ENCODE peak calls at places on chromosomes 3 and 15, in nine cellular contexts. C, N, X, J, E, K, F, R and O are unnamed samples.

GRCh38 chr3:78580691-78581090 is 1187.1 kb downstream of the ROBO1 start:
- DNase-seq in C (no peak), N (no peak), X (no peak), J (no peak), E (no peak), K (no peak), F (no peak), R (no peak), O (peak)

GRCh38 chr3:146468234-146468931 is 978 bp downstream of the PLSCR2 start:
- DNase-seq in C (no peak), N (peak), X (no peak), J (no peak), E (no peak), K (no peak), F (peak), R (no peak), O (peak)

GRCh38 chr3:136070334-136070733 is 104.8 kb downstream of the PPP2R3A start:
- DNase-seq in C (no peak), N (peak), X (no peak), J (no peak), E (no peak), K (no peak), F (peak), R (no peak), O (peak)

GRCh38 chr3:57518276-57518914 is 25.7 kb downstream of the DNAH12 start:
- DNase-seq in C (no peak), N (no peak), X (no peak), J (no peak), E (no peak), K (no peak), F (peak), R (no peak), O (peak)

GRCh38 chr3:14716593-14716992 is 41.7 kb downstream of the C3orf20 start:
- DNase-seq in C (no peak), N (no peak), X (no peak), J (no peak), E (no peak), K (no peak), F (no peak), R (no peak), O (no peak)

GRCh38 chr3:19151171-19151570 is 2.9 kb downstream of the KCNH8 start:
- DNase-seq in C (no peak), N (no peak), X (no peak), J (no peak), E (no peak), K (no peak), F (no peak), R (no peak), O (no peak)

GRCh38 chr15:55221090-55222011 is 24.6 kb upstream of the RSL24D1 start:
- DNase-seq in C (peak), N (peak), X (no peak), J (no peak), E (no peak), K (no peak), F (peak), R (peak), O (peak)

GRCh38 chr3:64295594-64295993 is 70.3 kb upstream of the PRICKLE2 start:
- DNase-seq in C (no peak), N (peak), X (no peak), J (no peak), E (peak), K (peak), F (peak), R (no peak), O (peak)

GRCh38 chr3:112767177-112767576 is 79.5 kb downstream of the CD200R1L start:
- DNase-seq in C (no peak), N (no peak), X (no peak), J (no peak), E (no peak), K (no peak), F (no peak), R (no peak), O (peak)

GRCh38 chr15:29670945-29671307 is 151.3 kb downstream of the TJP1 start:
- DNase-seq in C (peak), N (peak), X (no peak), J (no peak), E (no peak), K (no peak), F (peak), R (no peak), O (peak)

GRCh38 chr3:149860881-149861280 is 47.9 kb downstream of the RNF13 start:
- DNase-seq in C (no peak), N (no peak), X (no peak), J (no peak), E (no peak), K (no peak), F (no peak), R (no peak), O (no peak)

GRCh38 chr3:102180291-102180931 is 254.4 kb upstream of the ZPLD1 start:
- DNase-seq in C (no peak), N (peak), X (no peak), J (no peak), E (no peak), K (no peak), F (peak), R (no peak), O (peak)

GRCh38 chr3:102348904-102349303 is 85.9 kb upstream of the ZPLD1 start:
- DNase-seq in C (no peak), N (no peak), X (no peak), J (no peak), E (no peak), K (no peak), F (no peak), R (no peak), O (no peak)

GRCh38 chr15:23467110-23467600 is 20.1 kb upstream of the GOLGA6L2 start:
- DNase-seq in C (peak), N (peak), X (no peak), J (peak), E (no peak), K (no peak), F (peak), R (peak), O (peak)

GRCh38 chr15:63801171-63801570 is 32.6 kb downstream of the HERC1 start:
- DNase-seq in C (no peak), N (no peak), X (no peak), J (no peak), E (no peak), K (no peak), F (no peak), R (peak), O (no peak)

GRCh38 chr3:68448510-68449383 is 483.6 kb downstream of the TAFA4 start:
- DNase-seq in C (no peak), N (no peak), X (no peak), J (no peak), E (no peak), K (no peak), F (no peak), R (no peak), O (no peak)

GRCh38 chr3:35944915-35945710 is 305.8 kb downstream of the ARPP21 start:
- DNase-seq in C (no peak), N (no peak), X (no peak), J (no peak), E (no peak), K (no peak), F (peak), R (no peak), O (peak)

GRCh38 chr3:171949559-171949958 is 89.8 kb upstream of the FNDC3B start:
- DNase-seq in C (no peak), N (no peak), X (no peak), J (no peak), E (no peak), K (no peak), F (no peak), R (no peak), O (no peak)

GRCh38 chr3:52366527-52366926 is 50.4 kb downstream of the DNAH1 start:
- DNase-seq in C (no peak), N (no peak), X (no peak), J (no peak), E (no peak), K (no peak), F (no peak), R (no peak), O (no peak)

GRCh38 chr15:69388259-69388658 is 25.9 kb upstream of the KIF23 start:
- DNase-seq in C (no peak), N (no peak), X (no peak), J (no peak), E (no peak), K (no peak), F (no peak), R (no peak), O (peak)

GRCh38 chr15:78944669-78945407 is at the start of gene CTSH:
- DNase-seq in C (peak), N (peak), X (no peak), J (peak), E (peak), K (peak), F (peak), R (peak), O (peak)

GRCh38 chr15:64333986-64334385 is 22.0 kb downstream of the CSNK1G1 start:
- DNase-seq in C (no peak), N (no peak), X (no peak), J (no peak), E (no peak), K (no peak), F (peak), R (no peak), O (peak)

GRCh38 chr3:146577662-146578061 is 27.5 kb downstream of the PLSCR5 start:
- DNase-seq in C (no peak), N (peak), X (no peak), J (peak), E (peak), K (no peak), F (peak), R (peak), O (peak)

GRCh38 chr3:156978471-156978961 is 152.4 kb downstream of the LEKR1 start:
- DNase-seq in C (no peak), N (peak), X (no peak), J (no peak), E (no peak), K (no peak), F (no peak), R (no peak), O (peak)

GRCh38 chr3:192005989-192006388 is 545.0 kb downstream of the PYDC2 start:
- DNase-seq in C (no peak), N (no peak), X (no peak), J (no peak), E (no peak), K (no peak), F (no peak), R (no peak), O (no peak)

GRCh38 chr15:65414841-65415621 is 7.7 kb downstream of the IGDCC4 start:
- DNase-seq in C (peak), N (peak), X (no peak), J (peak), E (no peak), K (peak), F (no peak), R (peak), O (no peak)

GRCh38 chr3:124850633-124851032 is 36.5 kb downstream of the ITGB5 start:
- DNase-seq in C (no peak), N (no peak), X (no peak), J (peak), E (peak), K (peak), F (peak), R (no peak), O (peak)

GRCh38 chr3:67228136-67228535 is 230.0 kb downstream of the KBTBD8 start:
- DNase-seq in C (no peak), N (no peak), X (no peak), J (no peak), E (no peak), K (no peak), F (no peak), R (no peak), O (no peak)

GRCh38 chr3:43728947-43729346 is 38.2 kb downstream of the ABHD5 start:
- DNase-seq in C (no peak), N (no peak), X (no peak), J (no peak), E (no peak), K (no peak), F (no peak), R (no peak), O (no peak)

GRCh38 chr15:98397411-98397810 is 250.9 kb upstream of the IGF1R start:
- DNase-seq in C (no peak), N (no peak), X (peak), J (no peak), E (no peak), K (no peak), F (no peak), R (no peak), O (no peak)

GRCh38 chr3:185584681-185585080 is 1.4 kb upstream of the SENP2 start:
- DNase-seq in C (no peak), N (no peak), X (no peak), J (no peak), E (no peak), K (no peak), F (no peak), R (no peak), O (no peak)

GRCh38 chr3:185585523-185585861 is 603 bp upstream of the SENP2 start:
- DNase-seq in C (no peak), N (no peak), X (no peak), J (no peak), E (no peak), K (no peak), F (no peak), R (no peak), O (no peak)

GRCh38 chr3:185583925-185584324 is 2.2 kb upstream of the SENP2 start:
- DNase-seq in C (no peak), N (no peak), X (no peak), J (peak), E (no peak), K (no peak), F (no peak), R (no peak), O (no peak)

GRCh38 chr3:185586644-185586964 is 509 bp downstream of the SENP2 start:
- DNase-seq in C (peak), N (no peak), X (no peak), J (no peak), E (peak), K (no peak), F (no peak), R (no peak), O (no peak)

DNA sequence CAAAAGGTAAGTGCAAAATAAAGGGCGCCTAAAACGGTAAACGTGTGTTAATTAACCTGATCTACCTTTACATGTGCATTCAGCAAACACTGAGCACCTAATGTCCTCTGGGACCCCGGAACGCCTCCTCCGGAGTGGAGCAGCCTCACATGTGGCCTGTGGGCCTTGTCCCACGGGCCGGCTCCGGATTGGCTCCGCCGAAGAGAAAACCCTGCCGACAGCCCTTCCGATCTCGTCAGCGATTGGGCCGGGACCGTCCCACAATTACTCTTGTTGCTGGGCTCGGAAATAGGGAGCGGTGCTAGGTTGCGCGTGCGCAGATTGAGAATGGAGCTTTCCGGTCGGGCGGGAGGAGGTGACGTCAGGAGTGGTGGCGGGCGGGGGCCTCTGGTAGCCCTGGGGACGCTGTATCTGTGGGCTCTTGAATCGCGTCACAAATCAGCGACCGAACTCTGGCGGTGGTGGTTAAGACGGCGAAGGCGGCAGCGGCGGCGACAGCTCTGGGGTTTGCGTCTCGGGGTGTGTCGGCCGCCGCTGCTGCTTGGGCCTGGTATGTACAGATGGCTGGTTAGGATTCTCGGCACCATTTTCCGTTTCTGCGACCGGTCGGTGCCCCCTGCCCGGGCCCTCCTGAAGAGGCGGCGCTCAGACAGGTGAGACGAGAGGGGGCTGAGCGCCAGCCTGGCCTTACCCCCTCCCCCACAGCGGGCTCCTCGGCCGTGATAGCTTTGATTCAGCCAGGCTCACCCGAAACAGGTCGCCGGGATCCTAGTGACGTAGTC is at the start of gene SENP2:
- DNase-seq in C (peak), N (peak), X (peak), J (peak), E (peak), K (peak), F (peak), R (peak), O (peak)
- TF ChIP-seq CTCF in C (no peak), N (no peak), X (no peak), J (no peak), E (no peak), K (no peak), F (no peak), R (no peak), O (no peak)

GRCh38 chr15:101615986-101616848 is 36.0 kb downstream of the TM2D3 start:
- DNase-seq in C (peak), N (peak), X (no peak), J (peak), E (peak), K (peak), F (peak), R (peak), O (peak)

GRCh38 chr15:101614761-101615160 is 37.4 kb downstream of the TM2D3 start:
- DNase-seq in C (no peak), N (no peak), X (no peak), J (no peak), E (no peak), K (no peak), F (no peak), R (no peak), O (no peak)

GRCh38 chr15:101617390-101617965 is 34.7 kb downstream of the TM2D3 start:
- DNase-seq in C (no peak), N (no peak), X (no peak), J (no peak), E (no peak), K (no peak), F (peak), R (no peak), O (no peak)

GRCh38 chr15:101614001-101614585 is 38.1 kb downstream of the TM2D3 start:
- DNase-seq in C (no peak), N (no peak), X (no peak), J (no peak), E (no peak), K (no peak), F (no peak), R (no peak), O (no peak)

DNA sequence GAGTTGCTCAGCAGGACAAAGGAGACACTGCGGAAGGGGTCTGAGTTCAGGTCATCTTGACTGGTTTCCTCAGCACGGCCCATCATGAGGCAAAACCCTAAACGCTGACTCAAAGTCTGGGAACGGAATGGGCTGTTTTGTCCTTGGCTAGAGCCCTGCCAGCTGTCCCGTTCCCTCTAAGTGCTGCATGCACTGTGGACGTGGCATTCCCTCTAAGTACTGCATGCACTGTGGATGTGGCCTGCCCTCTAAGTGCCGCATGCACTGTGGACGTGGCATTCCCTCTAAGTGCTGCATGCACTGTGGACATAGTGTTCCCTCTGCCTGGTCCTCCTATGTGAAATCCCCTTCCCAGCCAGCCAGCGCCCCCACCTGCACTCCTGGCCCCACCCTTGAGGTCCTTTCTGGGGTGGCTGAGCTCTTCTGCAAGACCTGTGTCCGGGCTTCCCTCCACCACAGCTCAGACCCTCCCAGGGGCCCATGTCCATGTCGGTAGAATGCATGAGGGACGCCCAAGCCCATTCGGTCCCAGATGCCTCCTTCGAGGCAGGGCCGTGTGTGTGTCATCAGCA is 36.7 kb downstream of the TM2D3 start:
- DNase-seq in C (no peak), N (no peak), X (no peak), J (no peak), E (no peak), K (no peak), F (peak), R (no peak), O (peak)
- H3K4me3 ChIP-seq in C (peak), N (no peak), X (peak), J (no peak), E (peak), K (no peak), F (no peak), R (no peak), O (no peak)

GRCh38 chr3:107204121-107204520 is 173.1 kb upstream of the CCDC54 start:
- DNase-seq in C (no peak), N (no peak), X (no peak), J (no peak), E (no peak), K (no peak), F (no peak), R (no peak), O (no peak)

GRCh38 chr3:107205354-107205753 is 171.9 kb upstream of the CCDC54 start:
- DNase-seq in C (no peak), N (no peak), X (no peak), J (peak), E (no peak), K (no peak), F (no peak), R (no peak), O (no peak)

GRCh38 chr3:107208100-107208499 is 169.1 kb upstream of the CCDC54 start:
- DNase-seq in C (peak), N (peak), X (no peak), J (peak), E (peak), K (peak), F (peak), R (peak), O (peak)

GRCh38 chr3:107206945-107207344 is 170.3 kb upstream of the CCDC54 start:
- DNase-seq in C (no peak), N (no peak), X (no peak), J (no peak), E (no peak), K (no peak), F (peak), R (no peak), O (no peak)

DNA sequence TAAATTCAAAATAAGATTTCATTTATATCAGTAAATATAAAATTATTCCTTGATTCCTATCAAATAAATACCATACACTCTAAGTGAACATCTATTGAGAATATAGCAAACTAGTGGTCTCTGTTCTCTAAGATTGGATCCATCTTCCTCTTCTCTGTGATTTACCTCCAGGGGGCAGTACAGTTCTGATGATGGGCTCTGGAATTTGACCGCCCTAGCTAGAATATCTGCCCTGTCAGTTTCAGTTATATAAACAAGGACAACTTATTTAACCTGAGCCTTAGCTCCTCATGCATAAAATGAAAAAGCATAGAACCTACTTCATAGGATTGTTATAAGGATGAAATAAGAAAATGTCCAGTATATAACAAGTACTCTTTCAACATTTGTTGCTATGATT is 171.1 kb upstream of the CCDC54 start:
- DNase-seq in C (peak), N (peak), X (no peak), J (peak), E (no peak), K (no peak), F (peak), R (peak), O (no peak)
- TF ChIP-seq CTCF in C (peak), N (peak), X (no peak), J (peak), E (peak), K (peak), F (peak), R (peak), O (peak)

DNA sequence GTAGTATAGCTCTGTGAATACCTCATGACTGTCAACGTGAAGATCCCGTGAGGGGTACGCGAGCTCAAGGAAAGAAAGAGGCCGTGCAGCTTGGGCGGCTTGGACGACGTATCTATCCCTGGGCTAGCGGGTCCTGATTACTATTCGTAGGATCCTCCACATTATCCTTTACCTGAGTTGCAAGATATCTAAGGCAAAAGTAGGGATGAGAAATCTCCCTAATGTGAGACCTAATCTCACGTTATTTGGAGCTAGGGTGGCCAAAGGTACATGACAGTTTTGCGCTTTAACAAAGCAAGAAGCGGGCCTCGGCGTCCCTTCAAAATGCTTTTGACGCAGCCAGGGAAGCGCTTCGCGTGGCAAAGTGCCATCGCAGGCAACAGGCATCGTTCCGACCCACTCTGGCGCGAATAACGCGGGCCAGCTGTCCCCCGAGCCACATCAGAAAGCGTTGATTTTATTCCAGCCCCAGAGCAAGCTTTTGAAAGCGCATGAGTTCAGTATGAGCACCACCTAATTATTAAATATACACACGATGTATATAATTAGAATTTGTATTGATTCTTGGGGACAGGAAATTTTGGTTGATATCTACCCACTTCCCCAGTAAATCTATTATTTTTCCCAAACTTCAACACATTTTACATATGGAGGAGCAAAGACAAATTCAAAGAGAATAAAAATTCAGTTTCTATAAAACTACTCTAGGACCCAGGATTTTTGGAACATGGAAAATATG is 2.5 kb upstream of the EOMES start:
- DNase-seq in C (no peak), N (no peak), X (no peak), J (peak), E (no peak), K (no peak), F (no peak), R (peak), O (no peak)
- H3K4me3 ChIP-seq in C (no peak), N (no peak), X (peak), J (no peak), E (no peak), K (no peak), F (no peak), R (no peak), O (no peak)